ENCODE peak calls at places on chromosomes 7 and 10, in seven cellular contexts. F, O, I, H, Y, A and D are unnamed samples.

GRCh38 chr10:1011696-1012095 is 14.0 kb downstream of the IDI2 start:
- DNase-seq in H (peak; percentile 67), O (no peak), F (no peak), Y (no peak), I (no peak), A (no peak), D (no peak)

GRCh38 chr10:99623919-99624318 is 3.7 kb upstream of the SLC25A28 start:
- DNase-seq in A (no peak), F (no peak), Y (no peak), H (no peak), I (no peak), O (no peak), D (no peak)

GRCh38 chr10:69806266-69806665 is 4.6 kb downstream of the COL13A1 start:
- DNase-seq in A (no peak), H (peak; percentile 40), F (no peak), Y (no peak), I (no peak), O (no peak), D (no peak)

GRCh38 chr10:86265236-86265876 is 101.2 kb downstream of the GRID1 start:
- DNase-seq in H (peak; percentile 41), A (no peak), Y (no peak), F (no peak), I (no peak), O (no peak), D (peak; percentile 8)

GRCh38 chr10:103759100-103759781 is 96.1 kb downstream of the SH3PXD2A start:
- DNase-seq in I (no peak), O (no peak), Y (peak; percentile 32), H (no peak), F (peak; percentile 91), A (no peak), D (no peak)

GRCh38 chr7:147937428-147937827 is 653.1 kb upstream of the C7orf33 start:
- DNase-seq in H (no peak), I (no peak), O (no peak), A (no peak), Y (no peak), F (no peak), D (no peak)

GRCh38 chr7:16189026-16189715 is 232.2 kb downstream of the CRPPA start:
- DNase-seq in Y (no peak), H (no peak), A (no peak), F (peak; percentile 2), O (no peak), I (no peak), D (no peak)

GRCh38 chr7:34019431-34019830 is 114.1 kb downstream of the BMPER start:
- DNase-seq in F (peak; percentile 51), O (no peak), H (no peak), Y (no peak), A (no peak), I (no peak), D (no peak)

GRCh38 chr10:18313146-18313542 is 172.9 kb downstream of the CACNB2 start:
- DNase-seq in Y (no peak), I (no peak), A (no peak), H (no peak), F (no peak), O (no peak), D (no peak)

GRCh38 chr10:133466683-133467275 is 13.0 kb downstream of the SCART1 start:
- DNase-seq in A (no peak), F (no peak), O (no peak), I (no peak), H (no peak), Y (no peak), D (no peak)

GRCh38 chr10:15460661-15461060 is 89.6 kb upstream of the FAM171A1 start:
- DNase-seq in O (no peak), Y (no peak), I (no peak), H (no peak), A (no peak), F (no peak), D (no peak)

GRCh38 chr7:67754651-67755050 is 758.0 kb downstream of the TYW1 start:
- DNase-seq in Y (no peak), O (no peak), F (no peak), A (no peak), I (no peak), H (no peak), D (no peak)

GRCh38 chr10:95864906-95865813 is 42.6 kb upstream of the CC2D2B start:
- DNase-seq in I (peak; percentile 42), O (peak; percentile 21), Y (peak; percentile 83), F (peak; percentile 86), H (no peak), A (no peak), D (peak; percentile 34)

GRCh38 chr7:80392229-80393169 is 119.4 kb downstream of the GNAT3 start:
- DNase-seq in H (no peak), Y (no peak), I (no peak), F (peak; percentile 60), A (no peak), O (no peak), D (no peak)

GRCh38 chr7:143360788-143361551 is 1.5 kb downstream of the FAM131B start:
- DNase-seq in F (no peak), I (no peak), H (no peak), A (no peak), Y (no peak), O (no peak), D (no peak)

GRCh38 chr10:117133273-117134083 is 4.6 kb downstream of the VAX1 start:
- DNase-seq in F (no peak), O (no peak), Y (no peak), A (no peak), I (no peak), H (no peak), D (no peak)

GRCh38 chr7:127571741-127572505 is 13.5 kb downstream of the GCC1 start:
- DNase-seq in H (no peak), O (no peak), A (no peak), F (peak; percentile 40), I (no peak), Y (no peak), D (no peak)

GRCh38 chr10:12321641-12322040 is 27.7 kb upstream of the CAMK1D start:
- DNase-seq in H (no peak), O (no peak), F (no peak), Y (no peak), A (no peak), I (no peak), D (no peak)

GRCh38 chr10:13492493-13493180 is 36.2 kb downstream of the BEND7 start:
- DNase-seq in H (no peak), F (no peak), A (no peak), I (no peak), O (no peak), Y (no peak), D (no peak)

GRCh38 chr7:91088156-91088555 is 176.1 kb upstream of the FZD1 start:
- DNase-seq in O (no peak), F (no peak), H (no peak), Y (no peak), I (no peak), A (no peak), D (no peak)

GRCh38 chr10:66752714-66753113 is 173.1 kb upstream of the LRRTM3 start:
- DNase-seq in A (no peak), F (peak; percentile 63), O (no peak), I (no peak), H (no peak), Y (no peak), D (no peak)

GRCh38 chr10:59234814-59235429 is 58.5 kb downstream of the PHYHIPL start:
- DNase-seq in I (no peak), F (peak; percentile 58), O (peak; percentile 37), A (no peak), Y (peak; percentile 31), H (no peak), D (no peak)

GRCh38 chr7:29764227-29764626 is 42.1 kb upstream of the WIPF3 start:
- DNase-seq in Y (no peak), H (no peak), A (no peak), O (no peak), F (no peak), I (no peak), D (no peak)

GRCh38 chr7:151452680-151453325 is 12.9 kb upstream of the CRYGN start:
- DNase-seq in O (no peak), F (no peak), Y (no peak), A (no peak), I (no peak), H (peak; percentile 50), D (no peak)
- TF ChIP-seq CTCF in O (no peak), F (no peak), Y (no peak), A (no peak), I (no peak), H (no peak), D (no peak)

GRCh38 chr7:77995717-77996116 is 197.1 kb downstream of the PHTF2 start:
- DNase-seq in Y (no peak), H (no peak), F (peak; percentile 24), O (no peak), A (no peak), I (no peak), D (no peak)
- TF ChIP-seq CTCF in Y (no peak), H (no peak), F (peak; percentile 3), O (no peak), A (no peak), I (no peak), D (no peak)

GRCh38 chr10:115141254-115141653 is 48.1 kb downstream of the ATRNL1 start:
- DNase-seq in H (no peak), O (no peak), Y (peak; percentile 5), I (no peak), A (no peak), F (peak; percentile 12), D (no peak)
- TF ChIP-seq CTCF in H (no peak), O (peak; percentile 6), Y (no peak), I (no peak), A (no peak), F (peak; percentile 46), D (peak; percentile 20)

GRCh38 chr10:35639021-35639521 is 3.0 kb downstream of the FZD8 start:
- DNase-seq in O (no peak), Y (no peak), F (no peak), A (no peak), H (no peak), I (no peak), D (no peak)

GRCh38 chr10:35638116-35638515 is 4.0 kb downstream of the FZD8 start:
- DNase-seq in I (no peak), A (no peak), Y (no peak), F (no peak), H (no peak), O (no peak), D (no peak)

GRCh38 chr10:35640951-35641429 is 1.1 kb downstream of the FZD8 start:
- DNase-seq in F (peak; percentile 87), I (no peak), Y (peak; percentile 87), O (peak; percentile 47), A (no peak), H (peak; percentile 85), D (peak; percentile 56)

GRCh38 chr10:35640474-35640873 is 1.6 kb downstream of the FZD8 start:
- DNase-seq in I (no peak), Y (peak; percentile 64), F (peak; percentile 76), H (peak; percentile 87), A (no peak), O (peak; percentile 47), D (peak; percentile 42)

DNA sequence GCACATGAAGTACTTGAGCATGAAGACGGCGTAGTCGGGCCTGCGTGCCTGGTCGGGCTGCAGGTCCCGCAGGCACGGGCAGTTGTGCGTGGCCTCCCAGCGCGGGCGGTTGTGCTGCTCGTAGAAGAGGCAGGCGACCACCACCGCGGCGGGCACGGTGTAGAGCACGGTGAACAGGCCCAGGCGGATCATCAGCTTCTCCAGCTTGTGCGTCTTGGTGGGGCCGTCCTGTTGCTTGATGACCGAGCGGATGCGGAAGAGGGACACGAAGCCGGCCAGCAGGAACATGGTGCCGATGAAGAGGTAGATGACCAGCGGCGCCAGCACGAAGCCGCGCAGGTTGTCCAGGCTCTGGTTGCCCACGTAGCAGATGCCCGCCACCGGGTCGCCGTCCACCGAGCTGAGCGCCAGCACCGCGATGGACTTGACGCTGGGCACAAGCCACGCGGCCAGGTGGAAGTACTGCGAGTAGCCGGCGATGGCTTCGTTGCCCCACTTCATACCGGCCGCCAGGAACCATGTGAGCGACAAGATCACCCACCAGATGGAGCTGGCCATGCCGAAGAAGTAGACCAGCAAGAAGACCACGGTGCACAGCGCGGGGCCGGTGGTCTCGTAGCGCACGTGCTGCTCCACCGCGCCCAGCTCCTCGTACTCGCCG is 2.3 kb downstream of the FZD8 start:
- DNase-seq in H (peak; percentile 79), Y (peak; percentile 18), I (no peak), O (no peak), A (no peak), F (peak; percentile 70), D (peak; percentile 23)
- TF ChIP-seq CTCF in H (no peak), Y (no peak), I (no peak), O (no peak), A (no peak), F (peak; percentile 41), D (no peak)